ENCODE peak calls at places on chromosomes 12 and 14, in five cellular contexts. R is astrocyte, H is body of pancreas, N is BE2C, M is OCI-LY7. D is an unnamed sample.

GRCh38 chr14:72416892-72417291 is 477.0 kb downstream of the DPF3 start:
- DNase-seq in H (peak; percentile 11), R (no peak), M (peak; percentile 35), N (peak; percentile 39), D (peak; percentile 38)

GRCh38 chr14:66066991-66067788 is 419.0 kb upstream of the CCDC196 start:
- DNase-seq in R (peak; percentile 20), H (no peak), N (no peak), M (no peak), D (no peak)

GRCh38 chr14:97412933-97413574 is 615.9 kb downstream of the VRK1 start:
- DNase-seq in N (no peak), H (no peak), R (no peak), M (no peak), D (no peak)

GRCh38 chr12:94255428-94255827 is 107.1 kb downstream of the PLXNC1 start:
- DNase-seq in H (no peak), R (no peak), M (no peak), N (no peak), D (no peak)

GRCh38 chr12:6182279-6182898 is 17.8 kb upstream of the CD9 start:
- DNase-seq in M (no peak), R (peak; percentile 65), H (peak; percentile 52), N (peak; percentile 69), D (peak; percentile 34)

GRCh38 chr14:67158559-67158958 is 30.7 kb upstream of the GARIN2 start:
- DNase-seq in R (no peak), M (no peak), H (no peak), N (no peak), D (no peak)

GRCh38 chr14:71267691-71268090 is 360.4 kb downstream of the PCNX1 start:
- DNase-seq in M (no peak), N (no peak), R (no peak), H (no peak), D (no peak)

GRCh38 chr12:122336015-122336946 is 70.0 kb upstream of the VPS33A start:
- DNase-seq in M (peak; percentile 69), H (peak; percentile 9), R (no peak), N (peak; percentile 52), D (no peak)

GRCh38 chr12:75011120-75011519 is 198.5 kb downstream of the KCNC2 start:
- DNase-seq in H (no peak), N (no peak), M (no peak), R (no peak), D (no peak)

GRCh38 chr12:81953541-81953940 is 194.4 kb upstream of the PPFIA2 start:
- DNase-seq in M (no peak), H (no peak), R (peak; percentile 11), N (no peak), D (no peak)

GRCh38 chr14:63563370-63564026 is 20.3 kb upstream of the PPP2R5E start:
- DNase-seq in N (peak; percentile 46), H (no peak), R (peak; percentile 49), M (no peak), D (no peak)

GRCh38 chr12:25715147-25715546 is 162.1 kb upstream of the LMNTD1 start:
- DNase-seq in H (no peak), R (no peak), M (no peak), N (no peak), D (no peak)

GRCh38 chr12:25710149-25710548 is 157.1 kb upstream of the LMNTD1 start:
- DNase-seq in N (no peak), R (no peak), H (no peak), M (no peak), D (no peak)

GRCh38 chr12:25714219-25714984 is 161.3 kb upstream of the LMNTD1 start:
- DNase-seq in N (no peak), R (no peak), M (no peak), H (no peak), D (no peak)

GRCh38 chr12:25712169-25712568 is 159.1 kb upstream of the LMNTD1 start:
- DNase-seq in H (no peak), M (no peak), N (no peak), R (no peak), D (no peak)

DNA sequence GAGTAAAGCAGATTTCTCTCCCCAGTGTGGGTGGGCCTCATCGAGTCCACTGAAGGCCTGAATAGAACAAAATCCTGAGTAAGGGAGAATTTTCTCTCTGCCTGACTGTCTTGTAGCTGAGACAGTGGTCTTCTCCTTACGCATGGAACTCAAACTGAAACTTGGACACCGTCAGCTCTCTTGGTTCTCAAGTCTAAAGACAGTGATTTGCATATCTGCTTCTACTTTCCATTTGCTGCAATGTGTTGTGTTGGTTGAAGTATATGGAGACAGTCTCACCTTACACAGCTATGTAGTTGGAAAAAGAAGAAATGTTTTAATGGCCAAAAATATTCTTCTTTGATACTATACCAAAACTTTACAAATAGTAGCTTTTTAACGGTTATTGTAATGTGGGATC is 160.2 kb upstream of the LMNTD1 start:
- DNase-seq in N (no peak), H (no peak), R (no peak), M (no peak), D (no peak)
- H3K4me3 ChIP-seq in N (no peak overlapping the region), H (no peak overlapping the region), R (no peak overlapping the region), M (no peak overlapping the region), D (no peak overlapping the region)

DNA sequence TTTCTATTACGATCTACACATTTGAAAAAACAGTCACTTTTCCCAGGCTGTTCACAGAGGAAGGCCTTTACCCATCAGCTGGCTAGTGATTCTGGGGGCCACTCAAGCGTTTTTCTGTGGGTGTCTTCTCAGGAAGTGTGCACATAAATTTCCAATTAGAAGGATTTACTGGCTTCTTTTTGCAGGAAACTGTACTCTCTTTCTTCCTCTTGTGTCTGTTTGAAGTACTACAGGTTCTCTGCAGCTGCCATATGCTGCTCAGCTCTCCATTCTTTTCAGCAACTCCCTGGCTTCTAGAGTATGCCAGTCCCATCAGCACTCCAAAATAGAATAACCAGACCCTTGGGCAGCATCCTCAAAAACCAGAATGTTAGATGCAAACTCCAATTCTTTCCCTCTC is 110.4 kb upstream of the NAV3 start:
- DNase-seq in R (no peak), N (no peak), H (no peak), M (peak; percentile 15), D (no peak)
- TF ChIP-seq CTCF in R (no peak), N (no peak), H (no peak), M (peak; percentile 56), D (peak; percentile 18)

GRCh38 chr14:54881761-54882401 is 20.7 kb downstream of the GCH1 start:
- DNase-seq in R (no peak), H (no peak), N (no peak), M (peak; percentile 45), D (no peak)
- H3K4me3 ChIP-seq in R (peak overlapping the region; percentile 19), H (no peak overlapping the region), N (peak overlapping the region; percentile 52), M (peak overlapping the region; percentile 65), D (no peak overlapping the region)

DNA sequence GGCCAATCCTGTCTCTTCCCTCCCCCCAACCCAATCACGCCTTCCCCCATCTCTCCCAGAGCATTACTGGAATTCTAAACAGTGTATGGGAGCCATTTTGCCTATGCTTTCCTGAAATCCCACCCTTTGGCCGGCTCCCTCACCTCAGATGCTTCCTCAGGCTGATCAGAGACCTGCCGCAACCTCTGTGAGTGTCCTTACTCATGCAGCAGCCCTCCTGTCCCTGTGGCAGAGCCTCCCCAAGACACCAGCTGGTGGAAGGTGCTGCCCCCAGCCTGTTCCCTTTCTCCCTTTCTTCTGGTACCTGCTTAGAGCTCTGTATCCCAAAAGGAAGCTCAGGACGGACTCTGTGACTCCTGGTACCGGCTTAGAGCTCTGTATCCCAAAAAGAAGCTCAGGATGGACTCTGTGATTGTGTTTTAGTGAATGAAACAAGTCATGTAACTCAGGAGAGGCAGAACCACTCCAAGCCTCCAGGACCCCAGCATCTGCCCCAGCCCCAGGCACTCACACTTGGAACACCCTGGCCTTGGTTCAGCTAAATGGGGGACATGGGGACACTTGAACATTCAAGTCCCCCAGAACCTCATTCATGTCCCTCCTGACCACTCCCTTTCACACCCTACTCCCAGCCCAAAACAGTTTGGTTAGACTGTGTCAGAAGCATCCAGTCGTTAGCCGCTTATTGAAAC is 29.3 kb upstream of the RIN3 start:
- DNase-seq in N (no peak), R (no peak), H (no peak), M (no peak), D (no peak)
- TF ChIP-seq CTCF in N (no peak), R (no peak), H (no peak), M (no peak), D (no peak)

GRCh38 chr12:1474059-1474537 is 120.3 kb downstream of the FBXL14 start:
- DNase-seq in R (peak; percentile 99), H (no peak), N (no peak), M (no peak), D (no peak)
- H3K4me3 ChIP-seq in R (peak overlapping the region; percentile 37), H (no peak overlapping the region), N (no peak overlapping the region), M (no peak overlapping the region), D (no peak overlapping the region)

GRCh38 chr12:14239350-14239934 is 126.0 kb upstream of the ATF7IP start:
- DNase-seq in M (peak; percentile 75), N (peak; percentile 94), R (peak; percentile 57), H (peak; percentile 60), D (no peak)
- TF ChIP-seq CTCF in M (peak; percentile 60), N (peak; percentile 51), R (no peak), H (peak; percentile 23), D (no peak)

GRCh38 chr12:106304001-106304421 is 1.5 kb downstream of the TCP11L2 start:
- DNase-seq in H (no peak), R (no peak), M (no peak), N (no peak), D (no peak)
- H3K4me3 ChIP-seq in H (no peak overlapping the region), R (no peak overlapping the region), M (peak overlapping the region; percentile 95), N (no peak overlapping the region), D (no peak overlapping the region)

DNA sequence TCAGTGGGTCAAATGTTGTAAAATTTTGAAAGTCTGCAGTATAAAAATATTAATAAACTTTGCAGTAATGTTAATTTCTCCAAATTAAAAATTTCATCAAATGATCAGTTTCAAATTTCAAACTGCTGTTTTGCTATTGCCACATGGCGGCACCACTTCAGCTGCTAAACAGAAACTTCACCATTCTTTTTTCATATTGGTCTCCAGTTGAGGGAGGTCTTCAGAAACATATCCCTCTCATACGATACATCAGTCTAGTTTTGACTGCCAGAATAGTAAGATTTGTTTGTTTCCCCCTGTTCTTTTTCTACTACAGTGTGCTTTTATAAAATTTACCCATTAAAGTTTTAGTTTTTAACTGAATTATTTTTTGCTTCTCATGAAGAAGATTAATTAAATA is 4.2 kb upstream of the TRHDE start:
- DNase-seq in N (no peak), M (peak; percentile 0), R (no peak), H (peak; percentile 5), D (no peak)
- TF ChIP-seq CTCF in N (peak; percentile 44), M (peak; percentile 56), R (peak; percentile 37), H (peak; percentile 28), D (peak; percentile 38)